ENCODE peak calls at places on chromosomes 7 and 10, in four cellular contexts. One of them, this sample, is unnamed.

GRCh38 chr10:37710831-37711616 is 146.4 kb downstream of the ZNF248 start:
- DNase-seq in H1: no peak
- DNase-seq in HepG2: no peak
- DNase-seq in K562: no peak
- DNase-seq in this sample: peak

GRCh38 chr7:24365606-24366005 is 81.6 kb downstream of the NPY start:
- DNase-seq in HepG2: no peak
- DNase-seq in K562: no peak
- DNase-seq in H1: no peak
- DNase-seq in this sample: no peak

GRCh38 chr7:96075510-96076349 is 246.2 kb downstream of the SLC25A13 start:
- DNase-seq in H1: peak
- DNase-seq in K562: peak
- DNase-seq in HepG2: peak
- DNase-seq in this sample: peak

GRCh38 chr10:124259139-124259825 is 159.4 kb downstream of the OAT start:
- DNase-seq in HepG2: peak
- DNase-seq in H1: no peak
- DNase-seq in K562: no peak
- DNase-seq in this sample: peak

GRCh38 chr7:132996581-132997242 is 85.2 kb downstream of the CHCHD3 start:
- DNase-seq in HepG2: no peak
- DNase-seq in H1: no peak
- DNase-seq in K562: peak
- DNase-seq in this sample: no peak

GRCh38 chr7:26156454-26157365 is 4.7 kb downstream of the NFE2L3 start:
- DNase-seq in H1: no peak
- DNase-seq in HepG2: peak
- DNase-seq in K562: peak
- DNase-seq in this sample: peak

GRCh38 chr7:94301024-94301588 is 93.6 kb upstream of the COL1A2 start:
- DNase-seq in H1: peak
- DNase-seq in K562: peak
- DNase-seq in HepG2: peak
- DNase-seq in this sample: peak

GRCh38 chr7:156220701-156221100 is 408.4 kb upstream of the SHH start:
- DNase-seq in H1: no peak
- DNase-seq in HepG2: no peak
- DNase-seq in K562: no peak
- DNase-seq in this sample: no peak

GRCh38 chr7:27191081-27191715 is 6.2 kb upstream of the HOXA11 start:
- DNase-seq in H1: no peak
- DNase-seq in HepG2: no peak
- DNase-seq in K562: no peak
- DNase-seq in this sample: no peak

GRCh38 chr7:149415391-149416068 is 45.3 kb downstream of the ZNF777 start:
- DNase-seq in K562: no peak
- DNase-seq in HepG2: no peak
- DNase-seq in H1: no peak
- DNase-seq in this sample: no peak

GRCh38 chr10:63562857-63563256 is 41.7 kb downstream of the REEP3 start:
- DNase-seq in H1: no peak
- DNase-seq in HepG2: no peak
- DNase-seq in K562: no peak
- DNase-seq in this sample: no peak

GRCh38 chr7:23003505-23004246 is 10.3 kb downstream of the HYCC1 start:
- DNase-seq in H1: no peak
- DNase-seq in K562: no peak
- DNase-seq in HepG2: no peak
- DNase-seq in this sample: no peak

GRCh38 chr10:6423004-6423403 is 157.1 kb downstream of the PRKCQ start:
- DNase-seq in K562: no peak
- DNase-seq in HepG2: no peak
- DNase-seq in H1: no peak
- DNase-seq in this sample: no peak

GRCh38 chr10:14240253-14241189 is 90.2 kb downstream of the FRMD4A start:
- DNase-seq in HepG2: no peak
- DNase-seq in H1: peak
- DNase-seq in K562: no peak
- DNase-seq in this sample: no peak

GRCh38 chr7:94296886-94297285 is 97.8 kb upstream of the COL1A2 start:
- DNase-seq in H1: no peak
- DNase-seq in K562: no peak
- DNase-seq in HepG2: no peak
- DNase-seq in this sample: no peak

GRCh38 chr10:70145166-70145665 is 1.3 kb downstream of the TYSND1 start:
- DNase-seq in HepG2: no peak
- DNase-seq in H1: no peak
- DNase-seq in K562: no peak
- DNase-seq in this sample: peak

GRCh38 chr7:33072471-33072870 is 9.9 kb upstream of the NT5C3A start:
- DNase-seq in H1: no peak
- DNase-seq in HepG2: peak
- DNase-seq in K562: no peak
- DNase-seq in this sample: no peak

GRCh38 chr7:82319674-82320118 is 123.9 kb downstream of the CACNA2D1 start:
- DNase-seq in K562: no peak
- DNase-seq in H1: no peak
- DNase-seq in HepG2: no peak
- DNase-seq in this sample: no peak

GRCh38 chr7:147477526-147477925 is 1113.0 kb upstream of the C7orf33 start:
- DNase-seq in HepG2: no peak
- DNase-seq in H1: no peak
- DNase-seq in K562: no peak
- DNase-seq in this sample: no peak

GRCh38 chr7:22728416-22729029 is 1.5 kb downstream of the IL6 start:
- DNase-seq in H1: no peak
- DNase-seq in HepG2: peak
- DNase-seq in K562: peak
- DNase-seq in this sample: peak

GRCh38 chr7:1354661-1355567 is 104.4 kb downstream of the MICALL2 start:
- DNase-seq in K562: no peak
- DNase-seq in HepG2: no peak
- DNase-seq in H1: no peak
- DNase-seq in this sample: no peak

GRCh38 chr7:1818581-1819200 is 148.6 kb downstream of the ELFN1 start:
- DNase-seq in HepG2: no peak
- DNase-seq in K562: no peak
- DNase-seq in H1: no peak
- DNase-seq in this sample: no peak

GRCh38 chr10:124025638-124026336 is 67.6 kb downstream of the CHST15 start:
- DNase-seq in HepG2: peak
- DNase-seq in K562: peak
- DNase-seq in H1: no peak
- DNase-seq in this sample: peak

GRCh38 chr7:114988755-114989154 is 66.9 kb downstream of the MDFIC start:
- DNase-seq in H1: no peak
- DNase-seq in K562: no peak
- DNase-seq in HepG2: no peak
- DNase-seq in this sample: peak

GRCh38 chr7:365593-365992 is 75.6 kb downstream of the FOXL3 start:
- DNase-seq in K562: no peak
- DNase-seq in H1: no peak
- DNase-seq in HepG2: no peak
- DNase-seq in this sample: no peak

GRCh38 chr10:27256790-27257189 is 16.2 kb upstream of the ACBD5 start:
- DNase-seq in HepG2: no peak
- DNase-seq in H1: no peak
- DNase-seq in K562: no peak
- DNase-seq in this sample: no peak

GRCh38 chr7:132934017-132934416 is 147.9 kb downstream of the CHCHD3 start:
- DNase-seq in K562: no peak
- DNase-seq in H1: no peak
- DNase-seq in HepG2: no peak
- DNase-seq in this sample: no peak

GRCh38 chr7:116528008-116528789 is 3.4 kb downstream of the CAV1 start:
- DNase-seq in H1: no peak
- DNase-seq in K562: no peak
- DNase-seq in HepG2: no peak
- DNase-seq in this sample: peak

GRCh38 chr10:89867964-89868363 is 166.6 kb downstream of the KIF20B start:
- DNase-seq in HepG2: no peak
- DNase-seq in H1: no peak
- DNase-seq in K562: no peak
- DNase-seq in this sample: no peak

GRCh38 chr10:11135709-11136108 is 118.0 kb downstream of the CELF2 start:
- DNase-seq in H1: no peak
- DNase-seq in HepG2: no peak
- DNase-seq in K562: no peak
- DNase-seq in this sample: no peak

DNA sequence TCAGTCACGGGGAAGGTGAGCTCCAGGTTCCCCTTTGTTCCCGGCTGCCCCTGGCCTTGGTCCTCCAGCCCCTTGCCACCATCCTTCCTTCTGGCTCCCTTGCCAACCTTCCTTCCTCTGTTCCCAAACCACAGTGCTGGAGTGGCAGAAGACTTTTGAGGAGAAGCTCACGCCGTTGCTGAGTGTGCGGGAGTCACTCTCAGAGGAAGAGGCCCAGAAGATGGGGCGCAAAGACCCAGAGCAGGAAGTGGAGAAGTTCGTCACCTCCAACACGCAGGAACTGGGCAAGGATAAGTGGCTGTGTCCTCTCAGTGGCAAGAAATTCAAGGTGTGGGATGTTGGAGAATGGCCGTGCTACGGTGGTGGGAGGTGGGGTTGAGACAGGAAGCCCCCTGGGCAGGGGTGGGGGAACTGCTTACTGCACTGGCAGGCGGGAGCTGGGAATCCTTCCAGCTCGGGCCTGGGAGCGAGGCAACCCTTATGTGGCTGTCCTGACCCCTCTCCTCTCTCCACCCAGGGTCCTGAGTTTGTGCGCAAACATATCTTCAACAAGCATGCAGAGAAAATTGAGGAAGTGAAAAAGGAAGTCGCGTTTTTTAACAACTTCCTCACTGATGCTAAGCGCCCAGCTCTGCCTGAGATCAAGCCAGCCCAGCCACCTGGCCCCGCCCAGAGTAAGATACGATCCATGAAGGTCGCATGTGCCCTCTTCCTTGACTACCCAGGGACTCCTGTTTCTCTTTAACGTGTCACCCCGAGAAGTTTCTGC is 2.1 kb downstream of the UFSP1 start:
- DNase-seq in HepG2: no peak
- DNase-seq in H1: no peak
- DNase-seq in K562: peak
- DNase-seq in this sample: no peak
- TF ChIP-seq KDM1A in HepG2: no peak
- TF ChIP-seq KDM1A in H1: no peak
- TF ChIP-seq KDM1A in K562: no peak
- TF ChIP-seq KDM1A in this sample: no peak

GRCh38 chr10:30704016-30704600 is 74.6 kb upstream of the LYZL2 start:
- DNase-seq in H1: no peak
- DNase-seq in HepG2: no peak
- DNase-seq in K562: no peak
- DNase-seq in this sample: no peak

GRCh38 chr10:30697806-30698205 is 68.3 kb upstream of the LYZL2 start:
- DNase-seq in H1: no peak
- DNase-seq in K562: no peak
- DNase-seq in HepG2: no peak
- DNase-seq in this sample: no peak

GRCh38 chr10:30702860-30703259 is 73.3 kb upstream of the LYZL2 start:
- DNase-seq in H1: no peak
- DNase-seq in K562: no peak
- DNase-seq in HepG2: no peak
- DNase-seq in this sample: no peak

GRCh38 chr10:30705086-30705624 is 75.6 kb upstream of the LYZL2 start:
- DNase-seq in HepG2: no peak
- DNase-seq in H1: no peak
- DNase-seq in K562: no peak
- DNase-seq in this sample: no peak

GRCh38 chr10:30701471-30702173 is 72.1 kb upstream of the LYZL2 start:
- DNase-seq in K562: no peak
- DNase-seq in HepG2: no peak
- DNase-seq in H1: no peak
- DNase-seq in this sample: no peak
- TF ChIP-seq PHF8 in K562: no peak
- TF ChIP-seq PHF8 in HepG2: no peak
- TF ChIP-seq PHF8 in H1: no peak
- TF ChIP-seq PHF8 in this sample: no peak

GRCh38 chr10:117480097-117480496 is 62.4 kb upstream of the EMX2 start:
- DNase-seq in H1: no peak
- DNase-seq in HepG2: no peak
- DNase-seq in K562: no peak
- DNase-seq in this sample: no peak

GRCh38 chr10:117476281-117476680 is 66.3 kb upstream of the EMX2 start:
- DNase-seq in K562: no peak
- DNase-seq in HepG2: no peak
- DNase-seq in H1: no peak
- DNase-seq in this sample: no peak

GRCh38 chr10:117477241-117477947 is 65.2 kb upstream of the EMX2 start:
- DNase-seq in H1: no peak
- DNase-seq in HepG2: no peak
- DNase-seq in K562: no peak
- DNase-seq in this sample: no peak

GRCh38 chr10:117476716-117477115 is 65.8 kb upstream of the EMX2 start:
- DNase-seq in K562: no peak
- DNase-seq in HepG2: no peak
- DNase-seq in H1: no peak
- DNase-seq in this sample: no peak

GRCh38 chr10:117477961-117478670 is 64.4 kb upstream of the EMX2 start:
- DNase-seq in H1: no peak
- DNase-seq in HepG2: no peak
- DNase-seq in K562: peak
- DNase-seq in this sample: peak
- TF ChIP-seq KDM1A in H1: peak
- TF ChIP-seq KDM1A in HepG2: no peak
- TF ChIP-seq KDM1A in K562: no peak
- TF ChIP-seq KDM1A in this sample: no peak

GRCh38 chr10:2232479-2232878 is 495.2 kb upstream of the ADARB2 start:
- DNase-seq in H1: no peak
- DNase-seq in K562: no peak
- DNase-seq in HepG2: no peak
- DNase-seq in this sample: no peak
- TF ChIP-seq PHF8 in H1: no peak
- TF ChIP-seq PHF8 in K562: no peak
- TF ChIP-seq PHF8 in HepG2: no peak
- TF ChIP-seq PHF8 in this sample: no peak